ENCODE peak calls at places on chromosome 4, in four cellular contexts. U is HFFc6, B is glutamatergic neuron, D is astrocyte of the spinal cord. T is an unnamed sample.

GRCh38 chr4:165680821-165681220 is 192.2 kb upstream of the TLL1 start:
- DNase-seq in D (no peak), B (no peak), U (no peak), T (no peak)

GRCh38 chr4:180148737-180149136 is 2094.5 kb upstream of the TENM3 start:
- DNase-seq in B (no peak), U (no peak), D (no peak), T (no peak)

GRCh38 chr4:122458625-122459024 is 2.1 kb upstream of the IL2 start:
- DNase-seq in U (peak; percentile 0), D (peak; percentile 37), B (no peak), T (peak; percentile 14)

GRCh38 chr4:1595789-1596325 is 88.3 kb downstream of the FAM53A start:
- DNase-seq in B (peak; percentile 6), U (no peak), D (no peak), T (no peak)

GRCh38 chr4:71473541-71474240 is 134.9 kb downstream of the SLC4A4 start:
- DNase-seq in B (no peak), D (peak; percentile 18), U (no peak), T (no peak)

GRCh38 chr4:173182403-173182802 is 13.8 kb downstream of the GALNT7 start:
- DNase-seq in B (no peak), U (peak; percentile 89), D (peak; percentile 92), T (peak; percentile 25)

GRCh38 chr4:32560306-32560705 is 1840.1 kb downstream of the PCDH7 start:
- DNase-seq in B (no peak), D (peak; percentile 80), U (no peak), T (no peak)

GRCh38 chr4:108024078-108024990 is 34.6 kb downstream of the HADH start:
- DNase-seq in U (no peak), B (no peak), D (no peak), T (no peak)

GRCh38 chr4:25031077-25031606 is 396 bp upstream of the LGI2 start:
- DNase-seq in U (no peak), B (peak; percentile 67), D (peak; percentile 18), T (peak; percentile 1)

GRCh38 chr4:9762823-9763475 is 18.5 kb upstream of the DRD5 start:
- DNase-seq in B (peak; percentile 51), U (peak; percentile 37), D (peak; percentile 15), T (peak; percentile 47)

GRCh38 chr4:118823471-118823870 is 12.5 kb downstream of the SEC24D start:
- DNase-seq in U (no peak), D (no peak), B (no peak), T (peak; percentile 2)

GRCh38 chr4:94256833-94257232 is 49.2 kb downstream of the SMARCAD1 start:
- DNase-seq in B (no peak), D (no peak), U (peak; percentile 7), T (no peak)

GRCh38 chr4:145154573-145154972 is 25.8 kb downstream of the OTUD4 start:
- DNase-seq in D (peak; percentile 30), B (no peak), U (peak; percentile 30), T (peak; percentile 11)

GRCh38 chr4:3219761-3220481 is 29.0 kb upstream of the MSANTD1 start:
- DNase-seq in B (no peak), D (no peak), U (no peak), T (no peak)

GRCh38 chr4:98584265-98584664 is 74.1 kb downstream of the TSPAN5 start:
- DNase-seq in U (no peak), D (no peak), B (no peak), T (no peak)

GRCh38 chr4:136400829-136401228 is 1131.5 kb downstream of the PCDH18 start:
- DNase-seq in B (no peak), D (no peak), U (no peak), T (no peak)

GRCh38 chr4:168558587-168558986 is 61.7 kb downstream of the PALLD start:
- DNase-seq in D (peak; percentile 55), B (no peak), U (peak; percentile 15), T (no peak)

GRCh38 chr4:118888666-118889312 is at the start of gene SYNPO2:
- DNase-seq in U (peak; percentile 84), B (peak; percentile 88), D (peak; percentile 90), T (peak; percentile 31)

GRCh38 chr4:36037127-36037526 is 207.2 kb downstream of the ARAP2 start:
- DNase-seq in B (no peak), D (no peak), U (no peak), T (no peak)

GRCh38 chr4:170336238-170336775 is 246.6 kb upstream of the AADAT start:
- DNase-seq in B (no peak), D (no peak), U (no peak), T (no peak)

GRCh38 chr4:142248946-142249345 is 597.2 kb downstream of the INPP4B start:
- DNase-seq in B (no peak), U (peak; percentile 88), D (peak; percentile 79), T (no peak)

GRCh38 chr4:39348371-39349265 is 17.5 kb downstream of the RFC1 start:
- DNase-seq in B (no peak), D (peak; percentile 16), U (peak; percentile 41), T (no peak)

GRCh38 chr4:4712800-4713528 is 146.5 kb upstream of the MSX1 start:
- DNase-seq in D (no peak), B (no peak), U (no peak), T (no peak)

GRCh38 chr4:116752027-116752426 is 333.3 kb downstream of the TRAM1L1 start:
- DNase-seq in D (no peak), B (no peak), U (no peak), T (no peak)

GRCh38 chr4:94298725-94299252 is 43.8 kb downstream of the HPGDS start:
- DNase-seq in B (no peak), D (no peak), U (no peak), T (no peak)

GRCh38 chr4:134132086-134132783 is 69.4 kb downstream of the PABPC4L start:
- DNase-seq in U (no peak), B (no peak), D (no peak), T (no peak)

GRCh38 chr4:98603683-98604573 is 54.5 kb downstream of the TSPAN5 start:
- DNase-seq in D (peak; percentile 68), U (peak; percentile 41), B (no peak), T (no peak)

DNA sequence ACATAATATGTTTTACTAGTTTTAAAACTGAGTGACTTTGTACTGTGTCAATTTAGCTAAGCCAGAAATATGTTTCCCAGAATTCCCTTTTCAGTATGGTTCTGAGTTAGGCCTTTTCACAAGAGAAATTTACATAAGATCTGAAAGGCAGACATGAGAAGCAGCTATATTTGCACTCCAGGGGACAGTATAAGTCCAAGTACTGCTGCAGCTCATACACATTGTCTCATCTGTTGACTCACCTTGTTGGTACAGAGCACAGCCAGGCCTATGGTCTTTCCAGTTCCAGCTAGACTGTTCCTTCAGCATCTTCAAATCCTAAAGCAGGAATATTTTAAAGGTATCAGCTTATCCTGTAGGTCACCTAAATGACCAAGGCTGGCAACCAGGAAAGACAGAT is 53.5 kb downstream of the BMP3 start:
- DNase-seq in U (no peak), B (no peak), D (peak; percentile 33), T (no peak)
- TF ChIP-seq CTCF in U (no peak), B (no peak), D (peak; percentile 48), T (no peak)

GRCh38 chr4:153126137-153126536 is 78.1 kb upstream of the TRIM2 start:
- DNase-seq in U (no peak), B (no peak), D (no peak), T (no peak)

GRCh38 chr4:153137168-153137567 is 67.1 kb upstream of the TRIM2 start:
- DNase-seq in D (peak; percentile 83), U (peak; percentile 83), B (no peak), T (peak; percentile 37)

GRCh38 chr4:153127773-153128494 is 76.3 kb upstream of the TRIM2 start:
- DNase-seq in B (peak; percentile 88), U (peak; percentile 72), D (peak; percentile 88), T (peak; percentile 78)

GRCh38 chr4:153131478-153132069 is 72.7 kb upstream of the TRIM2 start:
- DNase-seq in D (no peak), U (no peak), B (peak; percentile 41), T (no peak)
- TF ChIP-seq CTCF in D (no peak), U (peak; percentile 64), B (peak; percentile 25), T (no peak)

GRCh38 chr4:182835006-182835740 is 82.0 kb downstream of the DCTD start:
- DNase-seq in D (no peak), B (no peak), U (no peak), T (no peak)
- TF ChIP-seq CTCF in D (no peak), B (no peak), U (peak; percentile 46), T (no peak)

DNA sequence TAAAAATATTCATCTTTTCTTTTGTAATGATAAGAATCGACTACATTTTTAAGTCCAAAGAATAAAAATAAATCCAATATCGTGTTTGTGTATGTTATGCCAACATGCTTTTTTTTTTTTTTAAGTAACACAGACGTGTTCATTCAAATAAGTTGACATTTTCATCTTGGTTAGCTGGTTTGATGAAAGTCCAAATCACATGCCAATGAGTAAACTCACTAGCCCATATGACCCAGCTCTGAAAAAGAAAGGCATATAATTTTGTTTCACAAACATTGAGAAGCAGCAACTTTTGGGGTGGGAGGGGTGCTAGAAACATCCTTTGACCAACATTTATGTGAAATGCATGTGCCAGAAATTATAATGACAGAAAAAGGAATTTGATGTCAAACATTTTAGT is 61.6 kb upstream of the SPP1 start:
- DNase-seq in B (no peak), U (no peak), D (no peak), T (no peak)
- TF ChIP-seq CTCF in B (no peak), U (no peak), D (no peak), T (no peak)

GRCh38 chr4:8317474-8317873 is 47.9 kb downstream of the HTRA3 start:
- DNase-seq in D (no peak), U (no peak), B (no peak), T (no peak)
- TF ChIP-seq CTCF in D (no peak), U (no peak), B (no peak), T (no peak)

DNA sequence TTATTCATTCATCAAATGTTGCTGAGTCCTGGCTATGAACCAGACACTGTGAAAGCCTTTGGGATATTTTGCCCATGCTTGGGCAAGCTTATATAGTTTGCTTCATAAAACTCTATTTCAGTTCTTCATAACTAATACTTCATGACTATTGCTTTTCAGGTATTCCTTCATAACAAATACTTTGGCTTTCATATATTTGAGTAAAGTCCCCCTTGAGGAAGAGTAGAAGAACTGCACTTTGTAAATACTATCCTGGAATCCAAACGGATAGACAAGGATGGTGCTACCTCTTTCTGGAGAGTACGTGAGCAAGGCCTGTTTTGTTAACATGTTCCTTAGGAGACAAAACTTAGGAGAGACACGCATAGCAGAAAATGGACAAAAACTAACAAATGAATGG is 1.7 kb upstream of the AFP start:
- DNase-seq in U (peak; percentile 11), D (no peak), B (no peak), T (no peak)
- TF ChIP-seq CTCF in U (peak; percentile 75), D (peak; percentile 58), B (peak; percentile 78), T (peak; percentile 19)

DNA sequence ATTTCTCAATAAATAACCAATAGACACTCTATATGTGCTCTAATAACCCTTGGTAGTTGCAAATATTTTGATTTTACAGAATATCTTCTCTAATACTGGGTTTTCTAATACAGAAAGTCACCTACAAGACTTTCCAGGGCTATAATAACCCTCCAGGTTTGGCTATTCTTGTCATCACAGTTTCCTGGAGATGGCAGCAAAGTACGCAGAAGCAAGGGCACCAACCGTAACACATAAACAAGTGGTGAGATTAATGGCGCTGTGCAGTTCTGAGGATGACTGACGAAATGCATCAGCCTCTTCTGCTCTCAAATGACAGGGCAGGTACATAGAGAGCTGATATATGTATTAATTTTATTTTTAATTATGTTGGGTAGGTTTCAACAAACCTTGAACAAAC is 122.4 kb downstream of the C4orf33 start:
- DNase-seq in U (no peak), B (no peak), D (peak; percentile 48), T (peak; percentile 24)
- TF ChIP-seq CTCF in U (no peak), B (no peak), D (peak; percentile 40), T (no peak)

T was measured in Calu3.